ENCODE peak calls at places on chromosomes 5 and 9, in seven cellular contexts. L is CD4-positive, CD25-positive, alpha-beta regulatory T cell; A is stimulated activated effector memory CD8-positive, alpha-beta T cell treated with anti-CD3 and anti-CD28 coated beads, Interleukin-12 subunit alpha, Interleukin-12 subunit beta, amount 100 ng/mL, for 72 hours; X is heart left ventricle; C is Right ventricle myocardium inferior; M is pancreas; T is left colon. E is an unnamed sample.

GRCh38 chr5:147455321-147455720 is 54.5 kb downstream of the DPYSL3 start:
- ATAC-seq in L (no peak), A (no peak), X (no peak), C (peak), M (no peak), T (no peak), E (no peak)

GRCh38 chr5:72237415-72237814 is 82.6 kb downstream of the MRPS27 start:
- ATAC-seq in L (no peak), A (no peak), X (no peak), C (no peak), M (no peak), T (no peak), E (no peak)

GRCh38 chr5:12636209-12636608 is 732.0 kb upstream of the CTNND2 start:
- ATAC-seq in L (no peak), A (no peak), X (no peak), C (no peak), M (no peak), T (no peak), E (no peak)

GRCh38 chr5:168086104-168086610 is 205.3 kb upstream of the WWC1 start:
- ATAC-seq in L (no peak), A (peak), X (peak), C (peak), M (peak), T (peak), E (no peak)

GRCh38 chr5:40333459-40334241 is 346.1 kb upstream of the PTGER4 start:
- ATAC-seq in L (peak), A (peak), X (peak), C (no peak), M (no peak), T (peak), E (no peak)

GRCh38 chr5:73514418-73514817 is 16.2 kb downstream of the BTF3 start:
- ATAC-seq in L (no peak), A (no peak), X (no peak), C (no peak), M (no peak), T (peak), E (no peak)

GRCh38 chr5:14364576-14365472 is 216.8 kb upstream of the OTULINL start:
- ATAC-seq in L (no peak), A (no peak), X (peak), C (no peak), M (peak), T (peak), E (no peak)

GRCh38 chr9:124574944-124575343 is 67.7 kb upstream of the NR5A1 start:
- ATAC-seq in L (no peak), A (peak), X (no peak), C (no peak), M (no peak), T (peak), E (no peak)

GRCh38 chr9:134386951-134387831 is 60.9 kb downstream of the RXRA start:
- ATAC-seq in L (no peak), A (no peak), X (peak), C (peak), M (peak), T (no peak), E (no peak)

GRCh38 chr5:1517838-1518237 is 5.9 kb downstream of the LPCAT1 start:
- ATAC-seq in L (no peak), A (no peak), X (no peak), C (no peak), M (peak), T (no peak), E (no peak)

GRCh38 chr5:176638437-176638836 is 8.0 kb downstream of the EIF4E1B start:
- ATAC-seq in L (no peak), A (no peak), X (no peak), C (no peak), M (no peak), T (no peak), E (no peak)

GRCh38 chr5:129204525-129204924 is 110.0 kb downstream of the ISOC1 start:
- ATAC-seq in L (no peak), A (no peak), X (no peak), C (no peak), M (no peak), T (no peak), E (no peak)

GRCh38 chr5:102682102-102682647 is 72.9 kb upstream of the PAM start:
- ATAC-seq in L (no peak), A (no peak), X (no peak), C (no peak), M (no peak), T (no peak), E (no peak)

GRCh38 chr5:112142769-112143270 is 276.3 kb downstream of the EPB41L4A start:
- ATAC-seq in L (no peak), A (no peak), X (peak), C (peak), M (peak), T (no peak), E (no peak)

GRCh38 chr5:61263072-61263471 is 69.0 kb upstream of the ZSWIM6 start:
- ATAC-seq in L (no peak), A (no peak), X (no peak), C (no peak), M (no peak), T (no peak), E (peak)

GRCh38 chr5:170393958-170394357 is 4.8 kb upstream of the KCNMB1 start:
- ATAC-seq in L (no peak), A (no peak), X (no peak), C (no peak), M (peak), T (no peak), E (no peak)

GRCh38 chr9:3810231-3810630 is 284.4 kb upstream of the RFX3 start:
- ATAC-seq in L (no peak), A (no peak), X (no peak), C (no peak), M (no peak), T (no peak), E (peak)

GRCh38 chr5:181059297-181060230 is 19.5 kb downstream of the BTNL9 start:
- ATAC-seq in L (no peak), A (peak), X (no peak), C (no peak), M (peak), T (peak), E (no peak)

GRCh38 chr9:136886610-136887597 is 588 bp downstream of the TRAF2 start:
- ATAC-seq in L (no peak), A (peak), X (peak), C (peak), M (peak), T (peak), E (peak)